ENCODE peak calls at places on chromosome 6, in six cellular contexts. Z is activated CD8-positive, alpha-beta memory T cell treated with anti-CD3 and anti-CD28 coated beads, Interleukin-2, amount 50 U/mL, for 4 hours; Y is endothelial cell of umbilical vein; S is activated gamma-delta T cell treated with anti-CD3 and anti-CD28 coated beads, Interleukin-2, amount 50 U/mL, for 16 hours; X is Calu3; H is lower lobe of right lung. J is an unnamed sample.

GRCh38 chr6:119241124-119241491 is 108.5 kb downstream of the MAN1A1 start:
- DNase-seq in Y (peak), X (no peak), H (no peak), S (no peak), Z (no peak), J (peak)

GRCh38 chr6:71012871-71013456 is 56.1 kb upstream of the B3GAT2 start:
- DNase-seq in Y (peak), S (no peak), X (peak), H (no peak), Z (no peak), J (no peak)

GRCh38 chr6:56842602-56843475 is 112.1 kb upstream of the BEND6 start:
- DNase-seq in S (no peak), Y (peak), H (peak), X (peak), Z (no peak), J (peak)

GRCh38 chr6:56435326-56435725 is 187.9 kb upstream of the COL21A1 start:
- DNase-seq in Z (no peak), X (no peak), H (no peak), S (no peak), Y (no peak), J (no peak)

GRCh38 chr6:75842191-75842590 is 93.2 kb downstream of the MYO6 start:
- DNase-seq in S (no peak), Z (no peak), Y (no peak), H (no peak), X (no peak), J (no peak)

GRCh38 chr6:159716247-159717086 is 10.8 kb upstream of the WTAP start:
- DNase-seq in X (no peak), H (no peak), S (no peak), Y (no peak), Z (no peak), J (no peak)

GRCh38 chr6:105397987-105398386 is 4.9 kb downstream of the PREP start:
- DNase-seq in Z (no peak), Y (peak), X (no peak), S (no peak), H (no peak), J (no peak)

GRCh38 chr6:128491041-128491642 is 29.3 kb downstream of the PTPRK start:
- DNase-seq in Z (no peak), H (no peak), S (no peak), Y (peak), X (peak), J (no peak)

GRCh38 chr6:95203153-95203754 is 374.1 kb upstream of the MANEA start:
- DNase-seq in X (peak), H (no peak), S (no peak), Y (peak), Z (no peak), J (no peak)

GRCh38 chr6:75735491-75736186 is 13.4 kb upstream of the MYO6 start:
- DNase-seq in Y (peak), X (peak), Z (no peak), S (no peak), H (no peak), J (no peak)

GRCh38 chr6:73157870-73158269 is 67.4 kb downstream of the KHDC1L start:
- DNase-seq in S (no peak), Y (no peak), X (no peak), H (no peak), Z (no peak), J (no peak)

GRCh38 chr6:34095741-34096140 is 50.1 kb downstream of the GRM4 start:
- DNase-seq in S (no peak), H (no peak), X (no peak), Y (no peak), Z (no peak), J (no peak)